ENCODE peak calls at places on chromosomes 16 and 17, in six cellular contexts. L, D, W, A, P and Z are unnamed samples.
A peak's percentile ranks its signal among the peaks of the same experiment; 100 is the strongest.

GRCh38 chr17:53032861-53033271 is 789.9 kb upstream of the KIF2B start:
- DNase-seq in L (no peak), D (no peak), W (no peak), A (peak; percentile 64), P (no peak), Z (peak; percentile 6)

GRCh38 chr16:14378684-14379467 is 251.2 kb downstream of the PARN start:
- DNase-seq in L (peak; percentile 53), D (no peak), W (peak; percentile 79), A (peak; percentile 94), P (no peak), Z (no peak)

GRCh38 chr17:66152756-66153155 is 39.2 kb downstream of the CEP112 start:
- DNase-seq in L (no peak), D (no peak), W (peak; percentile 51), A (no peak), P (no peak), Z (no peak)

GRCh38 chr17:4796550-4796915 is 569 bp downstream of the PSMB6 start:
- DNase-seq in L (peak; percentile 73), D (no peak), W (peak; percentile 38), A (peak; percentile 50), P (peak; percentile 42), Z (peak; percentile 59)

GRCh38 chr17:44115585-44116415 is 7.6 kb downstream of the HDAC5 start:
- DNase-seq in L (peak; percentile 72), D (no peak), W (peak; percentile 35), A (peak; percentile 38), P (peak; percentile 81), Z (peak; percentile 59)

GRCh38 chr17:12831839-12832238 is 42.5 kb downstream of the ARHGAP44 start:
- DNase-seq in L (no peak), D (no peak), W (no peak), A (no peak), P (no peak), Z (no peak)

GRCh38 chr17:36601303-36602029 is at the start of gene MRM1:
- DNase-seq in L (peak; percentile 98), D (peak; percentile 89), W (peak; percentile 96), A (peak; percentile 88), P (peak; percentile 95), Z (peak; percentile 87)

GRCh38 chr17:5832886-5833285 is 237.3 kb upstream of the WSCD1 start:
- DNase-seq in L (no peak), D (no peak), W (peak; percentile 63), A (peak; percentile 80), P (peak; percentile 66), Z (no peak)

GRCh38 chr17:79836952-79837887 is 2.0 kb downstream of the CBX4 start:
- DNase-seq in L (peak; percentile 56), D (no peak), W (no peak), A (peak; percentile 94), P (no peak), Z (no peak)

GRCh38 chr17:12977008-12977751 is 40.6 kb downstream of the ELAC2 start:
- DNase-seq in L (peak; percentile 27), D (no peak), W (no peak), A (peak; percentile 23), P (no peak), Z (no peak)

GRCh38 chr17:19610879-19611278 is 37.7 kb upstream of the ALDH3A2 start:
- DNase-seq in L (no peak), D (no peak), W (no peak), A (no peak), P (no peak), Z (no peak)

GRCh38 chr16:50228364-50228868 is 37.9 kb upstream of the ADCY7 start:
- DNase-seq in L (no peak), D (no peak), W (no peak), A (no peak), P (no peak), Z (no peak)

GRCh38 chr17:78252111-78252634 is 20.7 kb downstream of the TMEM235 start:
- DNase-seq in L (no peak), D (no peak), W (no peak), A (no peak), P (no peak), Z (no peak)

GRCh38 chr16:3094289-3095027 is 4.6 kb downstream of the ZSCAN10 start:
- DNase-seq in L (peak; percentile 33), D (no peak), W (peak; percentile 20), A (peak; percentile 61), P (peak; percentile 10), Z (peak; percentile 63)

GRCh38 chr17:48809182-48809581 is 7.8 kb downstream of the TTLL6 start:
- DNase-seq in L (no peak), D (no peak), W (no peak), A (no peak), P (no peak), Z (no peak)

GRCh38 chr16:1108299-1109252 is 12.5 kb upstream of the C1QTNF8 start:
- DNase-seq in L (peak; percentile 75), D (no peak), W (no peak), A (no peak), P (no peak), Z (no peak)

GRCh38 chr16:88924834-88925539 is 52.0 kb downstream of the CBFA2T3 start:
- DNase-seq in L (peak; percentile 88), D (no peak), W (peak; percentile 52), A (peak; percentile 50), P (peak; percentile 76), Z (peak; percentile 68)

GRCh38 chr16:83351846-83352245 is 455.9 kb upstream of the HSBP1 start:
- DNase-seq in L (peak; percentile 76), D (no peak), W (peak; percentile 13), A (no peak), P (no peak), Z (no peak)

GRCh38 chr17:74987909-74988711 is 678 bp downstream of the CDR2L start:
- DNase-seq in L (peak; percentile 86), D (peak; percentile 78), W (peak; percentile 59), A (peak; percentile 66), P (peak; percentile 91), Z (peak; percentile 56)

GRCh38 chr16:64153718-64154117 is 968.1 kb downstream of the CDH11 start:
- DNase-seq in L (peak; percentile 55), D (no peak), W (peak; percentile 63), A (peak; percentile 69), P (no peak), Z (no peak)

GRCh38 chr17:45128331-45128730 is 4.0 kb downstream of the PLCD3 start:
- DNase-seq in L (no peak), D (no peak), W (no peak), A (no peak), P (no peak), Z (no peak)

GRCh38 chr17:18025596-18026407 is 13.2 kb downstream of the ATPAF2 start:
- DNase-seq in L (peak; percentile 75), D (no peak), W (peak; percentile 77), A (peak; percentile 93), P (no peak), Z (no peak)

GRCh38 chr17:72422505-72423285 is 301.9 kb downstream of the SOX9 start:
- DNase-seq in L (peak; percentile 94), D (no peak), W (peak; percentile 96), A (peak; percentile 63), P (peak; percentile 95), Z (no peak)

GRCh38 chr17:6064855-6065254 is 5.3 kb upstream of the WSCD1 start:
- DNase-seq in L (no peak), D (no peak), W (no peak), A (no peak), P (no peak), Z (no peak)

GRCh38 chr17:1122681-1123396 is 56.9 kb downstream of the ABR start:
- DNase-seq in L (peak; percentile 87), D (peak; percentile 53), W (peak; percentile 39), A (peak; percentile 63), P (peak; percentile 70), Z (peak; percentile 77)

GRCh38 chr17:2883544-2884203 is 87.4 kb downstream of the RAP1GAP2 start:
- DNase-seq in L (peak; percentile 48), D (no peak), W (no peak), A (peak; percentile 67), P (no peak), Z (no peak)